ENCODE peak calls at places on chromosomes 11 and 22, in seven cellular contexts. W is fibroblast of mammary gland, V is left ventricle myocardium inferior, U is astrocyte of the spinal cord, E is GM10248, G is nephron progenitor cell, I is vagina. L is an unnamed sample.

GRCh38 chr11:8242113-8242475 is 21.6 kb downstream of the LMO1 start:
- DNase-seq in I (no peak), E (no peak), U (no peak), G (no peak), V (no peak), W (no peak), L (no peak)

GRCh38 chr11:109486129-109486528 is 64.1 kb downstream of the C11orf87 start:
- DNase-seq in U (no peak), I (no peak), G (no peak), V (no peak), W (no peak), E (no peak), L (no peak)

GRCh38 chr22:26431151-26431995 is 2.3 kb downstream of the ASPHD2 start:
- DNase-seq in E (peak; percentile 53), W (peak; percentile 7), G (no peak), V (no peak), I (no peak), U (no peak), L (no peak)

GRCh38 chr11:2578006-2578933 is 121.5 kb downstream of the KCNQ1OT1 start:
- DNase-seq in G (no peak), E (no peak), U (no peak), V (peak; percentile 26), W (no peak), I (no peak), L (no peak)

GRCh38 chr22:43142881-43143562 is at the start of gene MCAT:
- DNase-seq in W (peak; percentile 61), E (peak; percentile 94), U (peak; percentile 76), V (peak; percentile 86), I (no peak), G (peak; percentile 81), L (peak; percentile 77)

GRCh38 chr22:17368727-17369552 is at the start of gene CECR2:
- DNase-seq in G (peak; percentile 78), U (peak; percentile 20), I (no peak), W (no peak), E (no peak), V (peak; percentile 59), L (no peak)

GRCh38 chr11:69645801-69646492 is 5.0 kb downstream of the CCND1 start:
- DNase-seq in V (no peak), W (no peak), I (no peak), G (no peak), E (no peak), U (no peak), L (no peak)

GRCh38 chr11:76291576-76292526 is 85.5 kb upstream of the WNT11 start:
- DNase-seq in U (no peak), I (no peak), G (peak; percentile 73), V (no peak), E (no peak), W (no peak), L (no peak)

GRCh38 chr22:31942091-31942490 is 2.2 kb upstream of the YWHAH start:
- DNase-seq in W (no peak), E (no peak), I (no peak), G (no peak), U (no peak), V (no peak), L (no peak)

GRCh38 chr11:68364581-68364980 is 52.2 kb downstream of the LRP5 start:
- DNase-seq in I (no peak), W (no peak), U (no peak), E (no peak), V (no peak), G (no peak), L (no peak)

GRCh38 chr22:27844256-27844655 is 42.7 kb upstream of the MN1 start:
- DNase-seq in U (no peak), W (no peak), G (peak; percentile 25), E (no peak), V (no peak), I (no peak), L (no peak)

GRCh38 chr11:65419773-65420481 is 2.7 kb upstream of the NEAT1 start:
- DNase-seq in W (peak; percentile 96), I (peak; percentile 97), G (peak; percentile 54), U (peak; percentile 94), E (no peak), V (peak; percentile 94), L (peak; percentile 72)

GRCh38 chr11:47305734-47306483 is 36.0 kb downstream of the MADD start:
- DNase-seq in W (no peak), E (no peak), V (peak; percentile 78), U (no peak), G (no peak), I (no peak), L (no peak)

GRCh38 chr11:34345012-34345804 is 12.6 kb downstream of the ABTB2 start:
- DNase-seq in I (no peak), W (peak; percentile 89), E (no peak), G (no peak), V (peak; percentile 42), U (peak; percentile 85), L (no peak)

GRCh38 chr11:8015753-8016239 is 28.7 kb downstream of the EIF3F start:
- DNase-seq in I (no peak), V (no peak), U (peak; percentile 33), W (no peak), G (no peak), E (no peak), L (no peak)

GRCh38 chr22:28894320-28894719 is 10.9 kb downstream of the ZNRF3 start:
- DNase-seq in U (no peak), E (no peak), V (peak; percentile 47), G (no peak), I (no peak), W (no peak), L (no peak)

GRCh38 chr22:47282851-47283250 is 520.4 kb downstream of the TBC1D22A start:
- DNase-seq in V (no peak), W (no peak), G (no peak), U (no peak), E (no peak), I (no peak), L (no peak)

GRCh38 chr22:46801826-46802607 is 39.6 kb downstream of the TBC1D22A start:
- DNase-seq in U (no peak), G (no peak), V (no peak), E (no peak), I (no peak), W (no peak), L (no peak)

GRCh38 chr22:41619979-41620645 is 731 bp downstream of the DESI1 start:
- DNase-seq in E (peak; percentile 28), W (no peak), V (peak; percentile 36), G (peak; percentile 58), U (no peak), I (no peak), L (peak; percentile 68)

GRCh38 chr22:30605449-30606110 is 1.4 kb upstream of the TCN2 start:
- DNase-seq in U (peak; percentile 45), V (peak; percentile 45), I (no peak), G (peak; percentile 43), W (peak; percentile 59), E (peak; percentile 70), L (peak; percentile 68)

GRCh38 chr11:134762248-134763029 is 350.4 kb upstream of the B3GAT1 start:
- DNase-seq in G (no peak), I (no peak), E (peak; percentile 2), V (no peak), W (peak; percentile 16), U (no peak), L (no peak)

GRCh38 chr11:67656278-67656922 is 5.9 kb upstream of the ACY3 start:
- DNase-seq in V (no peak), I (no peak), G (no peak), W (peak; percentile 40), U (no peak), E (no peak), L (no peak)

GRCh38 chr11:27716850-27717249 is 16.6 kb upstream of the BDNF start:
- DNase-seq in I (no peak), G (no peak), W (peak; percentile 25), E (no peak), U (peak; percentile 62), V (no peak), L (no peak)

GRCh38 chr11:27718346-27718852 is 18.1 kb upstream of the BDNF start:
- DNase-seq in I (no peak), E (no peak), W (peak; percentile 61), V (no peak), U (peak; percentile 95), G (peak; percentile 73), L (no peak)

GRCh38 chr11:27717801-27718229 is 17.6 kb upstream of the BDNF start:
- DNase-seq in G (peak; percentile 11), W (no peak), I (no peak), U (peak; percentile 62), V (no peak), E (no peak), L (no peak)

GRCh38 chr11:27716216-27716615 is 16.0 kb upstream of the BDNF start:
- DNase-seq in W (no peak), V (no peak), G (no peak), U (no peak), I (no peak), E (no peak), L (no peak)

DNA sequence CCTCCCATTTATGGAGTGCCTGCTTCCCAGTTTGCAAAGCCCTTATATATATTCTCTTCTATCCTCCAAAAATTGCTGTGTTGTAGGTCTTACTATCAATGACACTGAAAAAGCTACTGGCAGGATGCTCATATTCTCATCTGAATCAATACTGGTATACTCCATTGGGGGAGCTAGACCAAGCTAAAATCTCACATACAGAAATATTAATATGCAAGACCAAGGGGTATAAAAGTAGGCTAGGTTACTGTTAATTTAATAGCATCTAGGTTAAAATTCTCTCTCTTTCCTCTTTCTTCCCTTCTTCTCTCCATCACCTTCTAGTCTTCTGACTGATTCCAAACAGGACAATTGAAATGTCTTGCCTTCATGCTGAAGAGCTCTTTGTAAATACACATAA is 17.1 kb upstream of the BDNF start:
- DNase-seq in I (no peak), E (no peak), V (no peak), G (no peak), W (peak; percentile 15), U (peak; percentile 57), L (no peak)
- TF ChIP-seq CTCF in I (no peak), E (no peak), V (no peak), G (peak; percentile 31), W (peak; percentile 42), U (peak; percentile 49), L (no peak)

GRCh38 chr11:122556605-122557004 is 98.9 kb upstream of the UBASH3B start:
- DNase-seq in V (no peak), G (peak; percentile 78), U (no peak), W (no peak), E (no peak), I (no peak), L (peak; percentile 19)
- TF ChIP-seq CTCF in V (peak; percentile 39), G (peak; percentile 34), U (peak; percentile 30), W (no peak), E (no peak), I (no peak), L (no peak)

GRCh38 chr11:45336136-45336535 is 50.0 kb upstream of the SYT13 start:
- DNase-seq in W (no peak), I (peak; percentile 64), G (no peak), E (no peak), V (no peak), U (no peak), L (no peak)
- TF ChIP-seq CTCF in W (no peak), I (no peak), G (no peak), E (no peak), V (no peak), U (no peak), L (no peak)

GRCh38 chr11:15216678-15217077 is 102.0 kb downstream of the INSC start:
- DNase-seq in E (peak; percentile 29), V (no peak), U (no peak), W (no peak), G (no peak), I (no peak), L (peak; percentile 21)
- TF ChIP-seq CTCF in E (peak; percentile 21), V (no peak), U (peak; percentile 51), W (peak; percentile 65), G (peak; percentile 42), I (no peak), L (no peak)